ENCODE peak calls at places on chromosomes 1 and 21, in five cellular contexts. One of them, this sample, is unnamed.

GRCh38 chr1:68585371-68585770 is 88.5 kb upstream of the DEPDC1 start:
- DNase-seq in H4: no peak
- DNase-seq in hypothalamus: no peak
- DNase-seq in dorsolateral prefrontal cortex: no peak
- DNase-seq in GDM1: no peak
- DNase-seq in this sample: no peak

GRCh38 chr1:34213976-34214375 is 37.3 kb downstream of the C1orf94 start:
- DNase-seq in H4: no peak
- DNase-seq in hypothalamus: no peak
- DNase-seq in dorsolateral prefrontal cortex: no peak
- DNase-seq in GDM1: no peak
- DNase-seq in this sample: no peak

GRCh38 chr1:37716321-37716720 is 24.0 kb downstream of the CDCA8 start:
- DNase-seq in H4: no peak
- DNase-seq in hypothalamus: no peak
- DNase-seq in dorsolateral prefrontal cortex: no peak
- DNase-seq in GDM1: no peak
- DNase-seq in this sample: no peak

GRCh38 chr1:198687429-198687828 is 48.6 kb downstream of the PTPRC start:
- DNase-seq in H4: no peak
- DNase-seq in hypothalamus: no peak
- DNase-seq in dorsolateral prefrontal cortex: no peak
- DNase-seq in GDM1: no peak
- DNase-seq in this sample: no peak

GRCh38 chr1:30447080-30447479 is 276.3 kb downstream of the MATN1 start:
- DNase-seq in H4: no peak
- DNase-seq in hypothalamus: no peak
- DNase-seq in dorsolateral prefrontal cortex: no peak
- DNase-seq in GDM1: no peak
- DNase-seq in this sample: no peak

GRCh38 chr1:179023946-179024345 is 1.7 kb upstream of the FAM20B start:
- DNase-seq in H4: no peak
- DNase-seq in hypothalamus: no peak
- DNase-seq in dorsolateral prefrontal cortex: no peak
- DNase-seq in GDM1: no peak
- DNase-seq in this sample: no peak

GRCh38 chr1:147496044-147496443 is 45.3 kb upstream of the BCL9 start:
- DNase-seq in H4: no peak
- DNase-seq in hypothalamus: no peak
- DNase-seq in dorsolateral prefrontal cortex: no peak
- DNase-seq in GDM1: no peak
- DNase-seq in this sample: no peak

GRCh38 chr1:75482951-75483350 is 128.0 kb downstream of the SLC44A5 start:
- DNase-seq in H4: no peak
- DNase-seq in hypothalamus: no peak
- DNase-seq in dorsolateral prefrontal cortex: no peak
- DNase-seq in GDM1: no peak
- DNase-seq in this sample: peak

GRCh38 chr1:226739696-226740065 is 599 bp upstream of the ITPKB start:
- DNase-seq in H4: no peak
- DNase-seq in hypothalamus: no peak
- DNase-seq in dorsolateral prefrontal cortex: no peak
- DNase-seq in GDM1: no peak
- DNase-seq in this sample: no peak

GRCh38 chr1:243884603-243885002 is 34.6 kb upstream of the AKT3 start:
- DNase-seq in H4: no peak
- DNase-seq in hypothalamus: no peak
- DNase-seq in dorsolateral prefrontal cortex: no peak
- DNase-seq in GDM1: no peak
- DNase-seq in this sample: no peak

GRCh38 chr1:32474954-32475353 is 10.1 kb downstream of the ZBTB8B start:
- DNase-seq in H4: no peak
- DNase-seq in hypothalamus: no peak
- DNase-seq in dorsolateral prefrontal cortex: no peak
- DNase-seq in GDM1: no peak
- DNase-seq in this sample: no peak

GRCh38 chr1:172845371-172845770 is 186.5 kb downstream of the FASLG start:
- DNase-seq in H4: no peak
- DNase-seq in hypothalamus: no peak
- DNase-seq in dorsolateral prefrontal cortex: no peak
- DNase-seq in GDM1: no peak
- DNase-seq in this sample: no peak

GRCh38 chr1:31562707-31563360 is 13.5 kb upstream of the TINAGL1 start:
- DNase-seq in H4: no peak
- DNase-seq in hypothalamus: no peak
- DNase-seq in dorsolateral prefrontal cortex: no peak
- DNase-seq in GDM1: no peak
- DNase-seq in this sample: no peak

GRCh38 chr1:30927448-30927847 is 18.9 kb upstream of the SDC3 start:
- DNase-seq in H4: no peak
- DNase-seq in hypothalamus: no peak
- DNase-seq in dorsolateral prefrontal cortex: no peak
- DNase-seq in GDM1: no peak
- DNase-seq in this sample: no peak

GRCh38 chr21:27953328-27954045 is 986.6 kb upstream of the ADAMTS5 start:
- DNase-seq in H4: no peak
- DNase-seq in hypothalamus: no peak
- DNase-seq in dorsolateral prefrontal cortex: no peak
- DNase-seq in GDM1: peak
- DNase-seq in this sample: peak

GRCh38 chr1:230396966-230397365 is 29.2 kb downstream of the PGBD5 start:
- DNase-seq in H4: no peak
- DNase-seq in hypothalamus: no peak
- DNase-seq in dorsolateral prefrontal cortex: no peak
- DNase-seq in GDM1: no peak
- DNase-seq in this sample: no peak

GRCh38 chr1:172746091-172746949 is 87.4 kb downstream of the FASLG start:
- DNase-seq in H4: peak
- DNase-seq in hypothalamus: no peak
- DNase-seq in dorsolateral prefrontal cortex: no peak
- DNase-seq in GDM1: peak
- DNase-seq in this sample: peak

GRCh38 chr1:165416876-165417275 is 28.1 kb downstream of the RXRG start:
- DNase-seq in H4: no peak
- DNase-seq in hypothalamus: no peak
- DNase-seq in dorsolateral prefrontal cortex: no peak
- DNase-seq in GDM1: no peak
- DNase-seq in this sample: no peak

GRCh38 chr1:226674892-226675719 is 64.0 kb downstream of the ITPKB start:
- DNase-seq in H4: no peak
- DNase-seq in hypothalamus: no peak
- DNase-seq in dorsolateral prefrontal cortex: no peak
- DNase-seq in GDM1: peak
- DNase-seq in this sample: peak

GRCh38 chr1:24503003-24503751 is 541 bp downstream of the RCAN3 start:
- DNase-seq in H4: no peak
- DNase-seq in hypothalamus: no peak
- DNase-seq in dorsolateral prefrontal cortex: no peak
- DNase-seq in GDM1: no peak
- DNase-seq in this sample: no peak

GRCh38 chr1:99619583-99619982 is 26.3 kb upstream of the PALMD start:
- DNase-seq in H4: no peak
- DNase-seq in hypothalamus: no peak
- DNase-seq in dorsolateral prefrontal cortex: no peak
- DNase-seq in GDM1: no peak
- DNase-seq in this sample: peak